ENCODE peak calls at places on chromosome 9, in five cellular contexts. One of them, this sample, is unnamed.

GRCh38 chr9:126838055-126838811 is 22.2 kb upstream of the ZBTB34 start:
- DNase-seq in T follicular helper cell: no peak
- DNase-seq in CD4-positive, alpha-beta T cell: no peak
- DNase-seq in AG09319: no peak
- DNase-seq in lower leg skin: no peak
- DNase-seq in this sample: no peak

GRCh38 chr9:133787749-133788015 is 49.5 kb upstream of the SARDH start:
- DNase-seq in T follicular helper cell: no peak
- DNase-seq in lower leg skin: no peak
- DNase-seq in AG09319: no peak
- DNase-seq in CD4-positive, alpha-beta T cell: no peak
- DNase-seq in this sample: no peak

GRCh38 chr9:100670719-100671118 is 92.8 kb downstream of the CAVIN4 start:
- DNase-seq in T follicular helper cell: no peak
- DNase-seq in CD4-positive, alpha-beta T cell: no peak
- DNase-seq in lower leg skin: no peak
- DNase-seq in AG09319: no peak
- DNase-seq in this sample: no peak

GRCh38 chr9:1042466-1042865 is 7.7 kb upstream of the DMRT2 start:
- DNase-seq in lower leg skin: no peak
- DNase-seq in CD4-positive, alpha-beta T cell: no peak
- DNase-seq in AG09319: no peak
- DNase-seq in T follicular helper cell: no peak
- DNase-seq in this sample: no peak

GRCh38 chr9:101421653-101422065 is 13.9 kb downstream of the ALDOB start:
- DNase-seq in AG09319: no peak
- DNase-seq in CD4-positive, alpha-beta T cell: no peak
- DNase-seq in T follicular helper cell: no peak
- DNase-seq in lower leg skin: no peak
- DNase-seq in this sample: no peak

GRCh38 chr9:129619787-129620668 is 873 bp downstream of the C9orf50 start:
- DNase-seq in T follicular helper cell: no peak
- DNase-seq in AG09319: no peak
- DNase-seq in CD4-positive, alpha-beta T cell: no peak
- DNase-seq in lower leg skin: no peak
- DNase-seq in this sample: no peak

GRCh38 chr9:23464275-23464674 is 361.8 kb downstream of the ELAVL2 start:
- DNase-seq in T follicular helper cell: no peak
- DNase-seq in CD4-positive, alpha-beta T cell: no peak
- DNase-seq in AG09319: no peak
- DNase-seq in lower leg skin: no peak
- DNase-seq in this sample: no peak

GRCh38 chr9:137454506-137455360 is 4.4 kb downstream of the NSMF start:
- DNase-seq in T follicular helper cell: no peak
- DNase-seq in CD4-positive, alpha-beta T cell: no peak
- DNase-seq in lower leg skin: peak; percentile 89
- DNase-seq in AG09319: no peak
- DNase-seq in this sample: no peak

GRCh38 chr9:132365986-132366385 is 11.2 kb upstream of the SETX start:
- DNase-seq in AG09319: no peak
- DNase-seq in lower leg skin: no peak
- DNase-seq in T follicular helper cell: no peak
- DNase-seq in CD4-positive, alpha-beta T cell: no peak
- DNase-seq in this sample: no peak